ENCODE peak calls at places on chromosomes 12 and 14, in nine cellular contexts. G is endodermal cell; F is putamen; V is COR-L47; J is kidney tubule cell; C is occipital lobe; T is effector memory CD4-positive, alpha-beta T cell; M is neuronal stem cell; Y is DMS53. Z is an unnamed sample.

GRCh38 chr12:21774358-21775129 is at the start of gene KCNJ8:
- DNase-seq in G (peak), F (peak), V (no peak), J (peak), C (peak), T (no peak), M (peak), Y (peak), Z (peak)

GRCh38 chr12:108816652-108817335 is 40.6 kb downstream of the SSH1 start:
- DNase-seq in G (no peak), F (no peak), V (no peak), J (no peak), C (no peak), T (no peak), M (no peak), Y (no peak), Z (no peak)

GRCh38 chr14:94770815-94771190 is 890 bp upstream of the GSC start:
- DNase-seq in G (no peak), F (no peak), V (no peak), J (no peak), C (no peak), T (no peak), M (no peak), Y (no peak), Z (peak)

GRCh38 chr12:46342562-46343033 is 30.0 kb downstream of the SLC38A2 start:
- DNase-seq in G (peak), F (peak), V (peak), J (peak), C (no peak), T (no peak), M (no peak), Y (peak), Z (no peak)

GRCh38 chr14:51552768-51553426 is 98.8 kb upstream of the FRMD6 start:
- DNase-seq in G (no peak), F (no peak), V (peak), J (peak), C (no peak), T (no peak), M (no peak), Y (peak), Z (no peak)

GRCh38 chr12:132143328-132144071 is 619 bp downstream of the DDX51 start:
- DNase-seq in G (peak), F (no peak), V (no peak), J (no peak), C (no peak), T (peak), M (no peak), Y (peak), Z (peak)

GRCh38 chr14:103562135-103562384 is 397 bp downstream of the BAG5 start:
- DNase-seq in G (no peak), F (no peak), V (peak), J (no peak), C (no peak), T (no peak), M (no peak), Y (peak), Z (no peak)

GRCh38 chr14:100612879-100613455 is 25.8 kb upstream of the BEGAIN start:
- DNase-seq in G (peak), F (no peak), V (no peak), J (no peak), C (no peak), T (no peak), M (no peak), Y (no peak), Z (peak)

Z was measured in sciatic nerve.